ENCODE peak calls at places on chromosomes 1 and 21, in four cellular contexts. N is GM12878, L is HepG2, I is K562. E is an unnamed sample.

GRCh38 chr1:24900985-24901781 is 28.9 kb downstream of the RUNX3 start:
- DNase-seq in N (no peak), L (no peak), I (no peak), E (no peak)

GRCh38 chr1:108692724-108693655 is 880 bp downstream of the PRPF38B start:
- DNase-seq in N (peak), L (peak), I (peak), E (peak)

GRCh38 chr1:14466006-14466405 is 132.5 kb upstream of the KAZN start:
- DNase-seq in N (no peak), L (no peak), I (no peak), E (no peak)

GRCh38 chr1:120179420-120180348 is 3.4 kb upstream of the SEC22B start:
- DNase-seq in N (no peak), L (no peak), I (peak), E (peak)

GRCh38 chr21:37811711-37812110 is 104.5 kb downstream of the KCNJ6 start:
- DNase-seq in N (no peak), L (no peak), I (no peak), E (no peak)

GRCh38 chr1:210464519-210465039 is 135.9 kb downstream of the HHAT start:
- DNase-seq in N (no peak), L (no peak), I (no peak), E (no peak)

GRCh38 chr1:83846138-83846537 is 152.8 kb downstream of the TTLL7 start:
- DNase-seq in N (no peak), L (no peak), I (no peak), E (no peak)

GRCh38 chr21:37341254-37341960 is 25.2 kb upstream of the DYRK1A start:
- DNase-seq in N (no peak), L (no peak), I (no peak), E (no peak)

GRCh38 chr1:36224537-36225297 is 474 bp downstream of the THRAP3 start:
- DNase-seq in N (no peak), L (peak), I (peak), E (peak)

GRCh38 chr21:45862544-45863207 is 118.9 kb upstream of the COL6A1 start:
- DNase-seq in N (no peak), L (no peak), I (no peak), E (no peak)

GRCh38 chr1:119209943-119210342 is 69.5 kb upstream of the WARS2 start:
- DNase-seq in N (no peak), L (no peak), I (no peak), E (no peak)

GRCh38 chr1:63307196-63307794 is 15.1 kb upstream of the FOXD3 start:
- DNase-seq in N (no peak), L (no peak), I (no peak), E (no peak)

GRCh38 chr1:230879781-230880180 is 11.5 kb upstream of the C1orf198 start:
- DNase-seq in N (no peak), L (no peak), I (no peak), E (no peak)

GRCh38 chr1:30507391-30508174 is 215.8 kb downstream of the MATN1 start:
- DNase-seq in N (no peak), L (no peak), I (no peak), E (peak)

GRCh38 chr1:71365451-71365850 is 284.6 kb upstream of the ZRANB2 start:
- DNase-seq in N (no peak), L (no peak), I (no peak), E (no peak)

GRCh38 chr1:48677306-48678287 is 99.1 kb downstream of the BEND5 start:
- DNase-seq in N (no peak), L (peak), I (peak), E (peak)

GRCh38 chr1:181504294-181505115 is 21.2 kb downstream of the CACNA1E start:
- DNase-seq in N (peak), L (peak), I (peak), E (peak)

GRCh38 chr1:227167276-227167829 is 150.9 kb downstream of the CDC42BPA start:
- DNase-seq in N (no peak), L (no peak), I (no peak), E (no peak)

GRCh38 chr1:187411118-187411517 is 582.4 kb downstream of the PLA2G4A start:
- DNase-seq in N (no peak), L (no peak), I (no peak), E (no peak)

GRCh38 chr1:101285922-101286568 is 49.2 kb downstream of the S1PR1 start:
- DNase-seq in N (no peak), L (no peak), I (no peak), E (no peak)

GRCh38 chr1:226060976-226061792 is 1.3 kb upstream of the H3-3A start:
- DNase-seq in N (no peak), L (no peak), I (no peak), E (no peak)

GRCh38 chr1:169527461-169528213 is 41.9 kb upstream of the SLC19A2 start:
- DNase-seq in N (no peak), L (no peak), I (no peak), E (no peak)

GRCh38 chr1:223143760-223144248 is 756 bp upstream of the TLR5 start:
- DNase-seq in N (peak), L (no peak), I (peak), E (no peak)

GRCh38 chr1:111827946-111828345 is 72.2 kb downstream of the DDX20 start:
- DNase-seq in N (no peak), L (no peak), I (no peak), E (no peak)

GRCh38 chr1:44820945-44821715 is 12.8 kb downstream of the BTBD19 start:
- DNase-seq in N (no peak), L (no peak), I (no peak), E (no peak)

GRCh38 chr1:16394977-16395376 is 27.9 kb downstream of the SZRD1 start:
- DNase-seq in N (no peak), L (no peak), I (no peak), E (no peak)

GRCh38 chr1:231165371-231165770 is 3.5 kb downstream of the TRIM67 start:
- DNase-seq in N (no peak), L (no peak), I (no peak), E (no peak)

GRCh38 chr21:39463308-39463707 is 11.5 kb downstream of the SH3BGR start:
- DNase-seq in N (no peak), L (no peak), I (no peak), E (no peak)
- TF ChIP-seq SP1 in N (no peak), L (no peak), I (no peak), E (no peak)

GRCh38 chr1:25971044-25971881 is 26.6 kb downstream of the PAFAH2 start:
- DNase-seq in N (no peak), L (no peak), I (no peak), E (no peak)
- TF ChIP-seq TARDBP in N (no peak), L (no peak), I (no peak), E (no peak)

DNA sequence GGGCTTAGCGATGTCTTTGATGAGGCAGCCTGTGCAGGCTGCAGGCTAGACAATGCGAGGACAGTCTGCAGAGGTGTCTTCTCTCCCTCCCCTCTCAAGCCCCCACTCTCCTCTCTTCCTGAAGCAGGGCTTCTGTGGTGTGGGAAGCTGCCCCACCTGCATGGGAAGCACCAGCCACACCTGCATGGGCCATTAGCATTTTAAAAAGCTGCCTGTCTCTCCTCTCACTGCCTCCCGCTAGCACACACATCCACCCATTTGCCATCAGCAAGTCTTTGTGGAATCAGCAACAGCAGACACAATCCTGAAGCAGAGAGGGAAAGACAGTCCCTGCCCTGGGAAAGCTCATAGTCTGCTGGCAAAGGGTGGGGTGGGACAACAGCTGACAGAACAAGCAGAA is 53.1 kb downstream of the NAV1 start:
- DNase-seq in N (no peak), L (no peak), I (no peak), E (no peak)
- TF ChIP-seq SP1 in N (no peak), L (no peak), I (no peak), E (no peak)

GRCh38 chr1:91846007-91846620 is 39.8 kb downstream of the TGFBR3 start:
- DNase-seq in N (no peak), L (peak), I (peak), E (peak)
- TF ChIP-seq TARDBP in N (no peak), L (no peak), I (no peak), E (no peak)

GRCh38 chr1:31575373-31576140 is 758 bp upstream of the TINAGL1 start:
- DNase-seq in N (no peak), L (peak), I (peak), E (peak)

GRCh38 chr1:31576201-31576669 is at the start of gene TINAGL1:
- DNase-seq in N (no peak), L (peak), I (peak), E (no peak)

GRCh38 chr1:31579374-31579773 is 3.1 kb downstream of the TINAGL1 start:
- DNase-seq in N (no peak), L (no peak), I (no peak), E (peak)

GRCh38 chr1:31576743-31577455 is 584 bp downstream of the TINAGL1 start:
- DNase-seq in N (no peak), L (no peak), I (peak), E (peak)

DNA sequence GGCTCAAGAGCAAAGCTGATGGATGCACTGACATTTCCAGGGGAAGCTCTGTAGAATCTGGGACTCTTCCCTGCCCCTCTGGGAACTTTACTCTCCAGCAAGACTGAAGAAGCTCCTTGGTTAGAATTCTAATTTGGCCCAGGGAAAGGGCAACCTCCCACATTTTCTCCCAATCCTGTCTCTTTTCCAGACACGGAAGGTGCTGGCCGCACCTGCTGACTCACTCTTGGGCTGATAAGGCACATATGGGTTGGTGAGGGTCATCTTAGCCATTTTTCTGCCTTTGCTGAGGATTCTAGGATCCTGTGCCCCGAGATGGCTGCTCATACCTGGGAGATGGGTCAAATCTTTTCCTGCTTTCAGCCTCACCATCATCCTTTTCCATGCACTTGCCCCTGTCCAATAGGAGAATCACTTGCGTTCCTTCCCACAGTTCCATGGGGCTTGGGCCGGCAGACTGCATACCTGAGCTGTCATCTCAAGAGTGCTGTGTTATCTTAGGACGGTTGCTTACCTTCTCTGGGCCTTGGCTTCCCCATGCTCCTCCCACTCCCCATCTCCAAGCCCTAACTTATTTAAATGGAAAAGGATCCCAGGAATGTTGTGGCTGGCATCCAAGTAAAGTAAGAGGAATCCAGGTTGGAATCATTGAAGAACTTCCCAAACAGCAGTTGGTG is 1.3 kb downstream of the TINAGL1 start:
- DNase-seq in N (no peak), L (peak), I (peak), E (peak)
- TF ChIP-seq SP1 in N (no peak), L (no peak), I (no peak), E (no peak)